ENCODE peak calls at places on chromosomes 16 and 17, in five cellular contexts. E is WTC11; P is T-helper 17 cell; F is HFFc6; M is CD8-positive, alpha-beta T cell. J is an unnamed sample.

GRCh38 chr16:85519540-85520231 is 93.4 kb upstream of the GSE1 start:
- DNase-seq in P (no peak), M (no peak), F (no peak), E (no peak), J (no peak)

GRCh38 chr16:2787961-2788360 is 601 bp upstream of the PRSS33 start:
- DNase-seq in F (no peak), M (no peak), E (no peak), P (no peak), J (no peak)

GRCh38 chr17:37505333-37505732 is 15.6 kb downstream of the DUSP14 start:
- DNase-seq in M (no peak), E (no peak), P (no peak), F (no peak), J (no peak)

GRCh38 chr17:16939606-16940115 is 32.3 kb downstream of the TNFRSF13B start:
- DNase-seq in E (peak), M (no peak), F (no peak), P (no peak), J (no peak)

GRCh38 chr16:84015399-84015798 is 27.2 kb downstream of the SLC38A8 start:
- DNase-seq in E (no peak), M (no peak), P (no peak), F (no peak), J (no peak)

GRCh38 chr17:6494239-6494941 is 50.1 kb downstream of the PIMREG start:
- DNase-seq in P (no peak), M (no peak), E (no peak), F (no peak), J (no peak)

GRCh38 chr16:62283-62682 is 8.7 kb downstream of the SNRNP25 start:
- DNase-seq in E (no peak), M (no peak), F (no peak), P (no peak), J (no peak)

GRCh38 chr16:85969159-85969558 is 70.2 kb downstream of the IRF8 start:
- DNase-seq in E (no peak), P (no peak), F (peak), M (no peak), J (no peak)

GRCh38 chr17:13346081-13346533 is 255.6 kb downstream of the HS3ST3A1 start:
- DNase-seq in M (no peak), E (peak), P (no peak), F (peak), J (no peak)

GRCh38 chr17:44906010-44906646 is 6.9 kb upstream of the EFTUD2 start:
- DNase-seq in P (no peak), E (no peak), F (peak), M (no peak), J (no peak)

GRCh38 chr16:84032458-84033178 is 10.0 kb downstream of the SLC38A8 start:
- DNase-seq in M (no peak), F (no peak), E (no peak), P (no peak), J (no peak)

GRCh38 chr16:13084331-13084730 is 182.9 kb downstream of the SHISA9 start:
- DNase-seq in P (no peak), M (no peak), F (no peak), E (no peak), J (no peak)

GRCh38 chr17:45070809-45071208 is 9.7 kb downstream of the NMT1 start:
- DNase-seq in M (no peak), E (no peak), F (no peak), P (no peak), J (no peak)

GRCh38 chr17:9074106-9074505 is 52.8 kb downstream of the NTN1 start:
- DNase-seq in F (no peak), E (no peak), M (no peak), P (no peak), J (no peak)

GRCh38 chr17:75472119-75472518 is 15.7 kb downstream of the TMEM94 start:
- DNase-seq in F (no peak), E (no peak), P (no peak), M (no peak), J (no peak)

GRCh38 chr16:31071861-31072260 is 2.2 kb downstream of the ZNF668 start:
- DNase-seq in E (no peak), F (peak), P (no peak), M (no peak), J (no peak)

J was measured in glomerular endothelial cell.